ENCODE peak calls at places on chromosomes 2 and 18, in six cellular contexts. S is activated CD8-positive, alpha-beta T cell treated with anti-CD3 and anti-CD28 coated beads for 36 hours; F is PC-3; N is thoracic aorta; U is activated CD8-positive, alpha-beta memory T cell treated with anti-CD3 and anti-CD28 coated beads, Interleukin-2, amount 10 ng/mL, durations not matched to agents 7 days and 5 days; A is T-helper 17 cell. J is an unnamed sample.

GRCh38 chr18:24111936-24112335 is 26.9 kb upstream of the CABYR start:
- ATAC-seq in S (no peak), F (peak; percentile 14), N (no peak), U (no peak), A (no peak), J (no peak)

GRCh38 chr18:59155140-59155539 is 15.5 kb downstream of the SEC11C start:
- ATAC-seq in S (no peak), F (no peak), N (no peak), U (no peak), A (no peak), J (no peak)

GRCh38 chr2:70440621-70441020 is 113.0 kb downstream of the TGFA start:
- ATAC-seq in S (peak; percentile 80), F (no peak), N (no peak), U (peak; percentile 58), A (peak; percentile 89), J (no peak)

GRCh38 chr2:12321017-12321641 is 395.6 kb upstream of the TRIB2 start:
- ATAC-seq in S (no peak), F (peak; percentile 3), N (peak; percentile 30), U (no peak), A (no peak), J (no peak)

GRCh38 chr2:47783491-47784330 is 766 bp downstream of the MSH6 start:
- ATAC-seq in S (peak; percentile 43), F (peak; percentile 29), N (no peak), U (peak; percentile 37), A (peak; percentile 40), J (peak; percentile 57)

GRCh38 chr2:204958371-204958770 is 413.1 kb downstream of the PARD3B start:
- ATAC-seq in S (no peak), F (no peak), N (no peak), U (no peak), A (peak; percentile 23), J (no peak)

GRCh38 chr18:23618862-23619387 is 32.6 kb upstream of the NPC1 start:
- ATAC-seq in S (peak; percentile 32), F (no peak), N (no peak), U (peak; percentile 27), A (peak; percentile 33), J (peak; percentile 52)

GRCh38 chr2:72924353-72925240 is 7.3 kb downstream of the EMX1 start:
- ATAC-seq in S (no peak), F (no peak), N (no peak), U (peak; percentile 42), A (peak; percentile 22), J (peak; percentile 40)

GRCh38 chr2:28378679-28379392 is 13.8 kb upstream of the FOSL2 start:
- ATAC-seq in S (peak; percentile 66), F (no peak), N (peak; percentile 10), U (peak; percentile 71), A (peak; percentile 44), J (no peak)

GRCh38 chr2:47019532-47019931 is 103.9 kb upstream of the MCFD2 start:
- ATAC-seq in S (no peak), F (no peak), N (no peak), U (no peak), A (no peak), J (no peak)

GRCh38 chr2:200077210-200077650 is 121.8 kb downstream of the MAIP1 start:
- ATAC-seq in S (no peak), F (peak; percentile 96), N (no peak), U (no peak), A (no peak), J (no peak)

GRCh38 chr2:25265022-25265421 is 76.7 kb downstream of the DNMT3A start:
- ATAC-seq in S (no peak), F (no peak), N (no peak), U (no peak), A (no peak), J (no peak)

GRCh38 chr2:45554764-45555163 is 56.3 kb downstream of the SRBD1 start:
- ATAC-seq in S (peak; percentile 86), F (no peak), N (no peak), U (peak; percentile 83), A (no peak), J (no peak)

GRCh38 chr2:206245178-206245778 is 29.2 kb upstream of the ZDBF2 start:
- ATAC-seq in S (peak; percentile 30), F (no peak), N (no peak), U (no peak), A (peak; percentile 52), J (peak; percentile 66)

GRCh38 chr2:161870531-161870930 is 203.5 kb downstream of the DPP4 start:
- ATAC-seq in S (no peak), F (no peak), N (no peak), U (no peak), A (no peak), J (no peak)

GRCh38 chr2:34627003-34627402 is 1027.9 kb upstream of the FAM98A start:
- ATAC-seq in S (no peak), F (no peak), N (no peak), U (no peak), A (no peak), J (no peak)

GRCh38 chr18:21109936-21110666 is 1.5 kb downstream of the ROCK1 start:
- ATAC-seq in S (no peak), F (no peak), N (no peak), U (no peak), A (no peak), J (no peak)

GRCh38 chr2:66903126-66903654 is 468.3 kb downstream of the MEIS1 start:
- ATAC-seq in S (no peak), F (no peak), N (no peak), U (no peak), A (no peak), J (no peak)

GRCh38 chr2:136048886-136049832 is 63.7 kb upstream of the DARS1 start:
- ATAC-seq in S (peak; percentile 35), F (no peak), N (no peak), U (peak; percentile 35), A (no peak), J (no peak)

GRCh38 chr2:12197133-12197532 is 450.7 kb downstream of the LPIN1 start:
- ATAC-seq in S (peak; percentile 53), F (no peak), N (no peak), U (no peak), A (no peak), J (no peak)

GRCh38 chr2:128236491-128237035 is 82.1 kb downstream of the HS6ST1 start:
- ATAC-seq in S (no peak), F (peak; percentile 37), N (no peak), U (no peak), A (no peak), J (no peak)

GRCh38 chr2:215277942-215278341 is 33.9 kb upstream of the ATIC start:
- ATAC-seq in S (peak; percentile 53), F (no peak), N (no peak), U (no peak), A (no peak), J (no peak)

GRCh38 chr2:66058675-66059074 is 376.2 kb upstream of the MEIS1 start:
- ATAC-seq in S (no peak), F (no peak), N (no peak), U (no peak), A (no peak), J (no peak)

GRCh38 chr2:232588031-232588430 is 37.5 kb downstream of the EIF4E2 start:
- ATAC-seq in S (no peak), F (no peak), N (no peak), U (no peak), A (no peak), J (no peak)

GRCh38 chr2:16123421-16123820 is 183.1 kb downstream of the MYCN start:
- ATAC-seq in S (no peak), F (no peak), N (no peak), U (no peak), A (no peak), J (no peak)

GRCh38 chr2:100137877-100138570 is 4.4 kb downstream of the AFF3 start:
- ATAC-seq in S (peak; percentile 35), F (no peak), N (no peak), U (no peak), A (no peak), J (no peak)

GRCh38 chr2:2291500-2292260 is 39.4 kb downstream of the MYT1L start:
- ATAC-seq in S (no peak), F (peak; percentile 54), N (no peak), U (no peak), A (no peak), J (peak; percentile 14)

GRCh38 chr2:164328310-164328709 is 293.0 kb downstream of the GRB14 start:
- ATAC-seq in S (no peak), F (no peak), N (no peak), U (no peak), A (no peak), J (no peak)

GRCh38 chr2:110910404-110910803 is 178.0 kb downstream of the ACOXL start:
- ATAC-seq in S (peak; percentile 60), F (no peak), N (no peak), U (no peak), A (no peak), J (peak; percentile 50)

GRCh38 chr2:143577489-143577888 is 448.3 kb downstream of the ARHGAP15 start:
- ATAC-seq in S (no peak), F (no peak), N (no peak), U (no peak), A (no peak), J (no peak)

GRCh38 chr2:128090575-128090908 is 458 bp upstream of the UGGT1 start:
- ATAC-seq in S (no peak), F (no peak), N (no peak), U (no peak), A (peak; percentile 24), J (peak; percentile 5)

GRCh38 chr2:115122701-115123100 is 680.3 kb downstream of the DPP10 start:
- ATAC-seq in S (no peak), F (no peak), N (no peak), U (no peak), A (no peak), J (no peak)

GRCh38 chr18:21991081-21991534 is 178.3 kb upstream of the GATA6 start:
- ATAC-seq in S (no peak), F (no peak), N (no peak), U (no peak), A (no peak), J (no peak)

GRCh38 chr2:179932786-179933185 is 71.4 kb upstream of the ZNF385B start:
- ATAC-seq in S (no peak), F (peak; percentile 46), N (no peak), U (no peak), A (no peak), J (no peak)

GRCh38 chr2:221529943-221530652 is 42.0 kb downstream of the EPHA4 start:
- ATAC-seq in S (peak; percentile 75), F (peak; percentile 93), N (no peak), U (no peak), A (peak; percentile 72), J (peak; percentile 46)

GRCh38 chr2:223247136-223247535 is 195.1 kb downstream of the KCNE4 start:
- ATAC-seq in S (no peak), F (peak; percentile 53), N (no peak), U (no peak), A (no peak), J (no peak)

GRCh38 chr18:57942090-57942489 is 101.9 kb upstream of the NEDD4L start:
- ATAC-seq in S (no peak), F (no peak), N (no peak), U (no peak), A (no peak), J (no peak)